ENCODE peak calls at places on chromosomes 6 and 20, in four cellular contexts. T is psoas muscle, J is PC-3, A is body of pancreas. B is an unnamed sample.

GRCh38 chr6:127946388-127946787 is 45.5 kb upstream of the THEMIS start:
- DNase-seq in J (no peak), A (no peak), T (no peak), B (no peak)

GRCh38 chr6:125030969-125031368 is 68.7 kb downstream of the RNF217 start:
- DNase-seq in J (no peak), A (no peak), T (no peak), B (no peak)

GRCh38 chr6:106692112-106692822 is 62.9 kb downstream of the QRSL1 start:
- DNase-seq in T (no peak), J (peak), A (peak), B (no peak)

GRCh38 chr6:163086563-163086895 is 328.0 kb upstream of the QKI start:
- DNase-seq in J (no peak), A (no peak), T (no peak), B (no peak)

GRCh38 chr20:25061821-25062530 is 4.0 kb upstream of the ACSS1 start:
- DNase-seq in J (no peak), T (no peak), A (peak), B (no peak)

GRCh38 chr6:141925001-141925400 is 207.7 kb upstream of the GJE1 start:
- DNase-seq in A (no peak), T (no peak), J (no peak), B (no peak)

GRCh38 chr6:29965873-29966601 is 23.7 kb downstream of the HLA-A start:
- DNase-seq in A (peak), T (peak), J (peak), B (peak)

GRCh38 chr20:62418709-62419487 is 8.4 kb downstream of the RBBP8NL start:
- DNase-seq in J (no peak), A (no peak), T (no peak), B (no peak)

GRCh38 chr20:41169791-41170351 is 32.5 kb downstream of the PLCG1 start:
- DNase-seq in A (peak), T (no peak), J (peak), B (no peak)

GRCh38 chr20:41172296-41173140 is 35.2 kb downstream of the PLCG1 start:
- DNase-seq in A (no peak), T (no peak), J (no peak), B (no peak)

GRCh38 chr20:41170386-41171105 is 33.2 kb downstream of the PLCG1 start:
- DNase-seq in J (no peak), T (no peak), A (peak), B (no peak)

GRCh38 chr20:41173161-41173721 is 35.9 kb downstream of the PLCG1 start:
- DNase-seq in T (peak), J (peak), A (peak), B (peak)

DNA sequence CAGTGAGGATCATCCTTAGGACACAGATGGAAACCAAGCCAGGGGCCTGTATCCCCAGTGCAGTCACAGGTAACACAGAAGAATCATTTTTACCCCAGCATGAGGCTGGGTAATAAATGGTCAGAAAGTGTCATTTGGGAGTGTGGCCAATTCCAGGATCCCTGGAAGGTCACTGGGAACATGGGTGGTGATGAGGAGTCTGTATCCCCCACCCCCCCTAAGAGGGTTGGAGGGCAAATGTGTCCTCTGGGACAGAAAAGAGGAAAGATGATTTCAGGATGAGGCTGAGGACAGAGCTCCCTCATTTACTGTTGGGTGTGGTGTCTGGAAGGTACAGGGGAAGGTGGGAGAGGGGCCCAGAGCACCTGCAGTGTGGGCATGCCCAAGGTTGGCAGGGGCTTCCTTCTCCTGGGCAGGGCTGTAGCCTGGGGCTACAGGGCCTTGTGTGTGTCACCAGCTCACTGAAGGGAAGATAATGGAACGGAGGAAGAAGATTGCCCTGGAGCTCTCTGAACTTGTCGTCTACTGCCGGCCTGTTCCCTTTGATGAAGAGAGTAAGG is 34.5 kb downstream of the PLCG1 start:
- DNase-seq in J (no peak), T (no peak), A (peak), B (no peak)
- H3K27ac ChIP-seq in J (no peak), T (peak), A (peak), B (peak)

DNA sequence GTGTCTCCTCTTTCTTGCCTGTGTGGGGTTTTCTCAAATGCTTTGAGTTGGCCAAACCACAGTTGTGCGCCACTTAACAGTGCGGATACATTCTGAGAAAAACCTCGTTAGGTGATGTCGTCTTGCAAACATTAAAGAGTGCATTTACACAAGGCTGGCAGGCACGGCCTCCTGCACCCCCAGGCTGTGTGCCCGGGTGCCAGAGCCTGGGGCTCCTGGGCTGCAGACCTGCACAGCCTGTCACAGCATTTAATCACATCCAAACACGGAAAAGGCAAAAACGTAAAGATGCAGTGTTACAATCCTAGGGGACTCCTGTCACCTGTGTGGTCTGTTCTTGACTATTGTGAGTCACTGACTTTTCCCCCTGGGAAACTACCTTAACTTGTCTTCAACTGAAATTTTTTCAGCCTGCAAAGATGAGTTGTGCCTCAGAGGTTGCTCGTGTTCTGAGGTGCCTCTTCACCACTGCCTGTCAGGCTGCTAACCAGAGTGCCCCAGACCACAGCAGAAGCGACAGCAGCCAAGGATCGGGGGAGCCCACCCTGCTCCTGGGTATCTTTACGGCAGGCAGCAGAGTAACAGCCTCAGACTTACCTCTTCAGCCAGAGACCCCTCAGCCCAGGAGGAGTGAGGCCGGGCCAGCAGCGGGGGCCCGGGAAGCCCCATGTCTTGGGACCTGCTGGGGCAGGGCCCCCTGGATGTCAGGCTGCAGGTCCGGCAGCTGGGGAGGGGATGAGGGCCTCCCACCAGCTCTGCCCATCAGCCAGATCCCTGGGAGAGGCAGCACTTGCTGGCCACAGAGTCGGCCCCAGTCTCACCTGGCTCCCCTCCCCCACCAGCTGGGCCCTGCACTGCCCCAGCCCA is 683 bp upstream of the C20orf204 start:
- DNase-seq in T (no peak), A (no peak), J (no peak), B (no peak)
- H3K4me3 ChIP-seq in T (no peak), A (no peak), J (no peak), B (no peak)

DNA sequence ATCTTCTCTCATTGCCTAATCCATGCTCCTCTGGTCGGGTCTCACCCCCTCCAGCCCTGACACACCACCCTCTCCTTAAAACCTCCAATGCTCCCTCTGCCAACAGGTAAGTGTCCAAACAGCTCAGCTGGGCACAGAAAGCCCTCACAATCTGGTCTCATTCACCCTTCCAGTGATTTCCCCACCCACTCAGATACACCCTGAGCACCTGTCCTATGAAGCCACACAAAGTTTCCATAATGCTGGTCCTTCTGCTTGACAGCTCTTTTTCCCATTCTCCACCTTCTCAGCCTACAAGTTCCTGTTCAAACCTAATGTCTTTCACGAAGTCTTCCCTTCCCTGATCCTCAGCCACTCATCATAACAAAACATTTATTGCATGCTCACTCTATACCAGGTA is 70.1 kb upstream of the MRPS10 start:
- DNase-seq in J (no peak), A (no peak), T (no peak), B (no peak)
- TF ChIP-seq CTCF in J (no peak), A (no peak), T (no peak), B (no peak)

GRCh38 chr20:38626921-38627659 is 25.5 kb downstream of the ARHGAP40 start:
- DNase-seq in A (no peak), J (no peak), T (no peak), B (no peak)
- H3K27ac ChIP-seq in A (no peak), J (no peak), T (no peak), B (no peak)

DNA sequence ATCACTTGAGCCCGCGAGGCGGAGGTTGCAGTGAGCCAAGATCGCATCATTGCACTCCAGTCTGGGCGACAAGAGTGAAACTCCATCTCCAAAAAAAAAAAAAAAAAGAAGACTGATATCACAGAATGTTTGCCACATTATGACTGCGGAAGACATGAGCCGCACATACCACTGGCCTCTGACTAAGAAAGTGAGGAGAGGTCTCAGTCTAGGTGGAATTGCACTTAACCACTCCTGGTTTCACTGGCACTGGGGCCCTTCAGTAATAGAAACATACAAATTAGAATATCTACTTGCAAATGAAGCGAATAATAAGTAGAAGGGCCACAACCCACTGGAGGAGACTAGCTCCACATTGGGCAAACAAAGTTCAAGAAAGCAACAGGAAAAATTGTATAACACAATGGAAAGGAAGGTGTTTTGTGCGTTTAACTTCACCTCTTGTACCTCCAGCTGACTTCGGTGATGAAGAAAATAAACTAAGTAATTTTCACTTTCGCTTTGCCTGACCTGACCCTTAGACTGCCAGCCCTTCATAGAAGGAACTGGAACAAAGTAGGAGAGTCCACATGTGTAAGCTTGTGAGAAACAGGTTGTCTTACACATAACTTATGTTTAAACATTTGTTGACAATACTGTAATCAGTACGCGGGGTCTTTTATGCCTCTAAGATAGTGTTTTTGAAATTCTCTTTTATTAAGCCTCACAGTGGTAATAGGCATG is 147.5 kb upstream of the TSHZ2 start:
- DNase-seq in J (no peak), A (no peak), T (no peak), B (no peak)
- H3K4me3 ChIP-seq in J (no peak), A (no peak), T (no peak), B (no peak)

GRCh38 chr6:158517581-158517980 is 42.3 kb upstream of the TMEM181 start:
- DNase-seq in J (no peak), A (no peak), T (no peak), B (no peak)

GRCh38 chr6:158519761-158520160 is 40.1 kb upstream of the TMEM181 start:
- DNase-seq in J (no peak), T (no peak), A (no peak), B (no peak)

GRCh38 chr6:158519354-158519753 is 40.5 kb upstream of the TMEM181 start:
- DNase-seq in A (no peak), T (no peak), J (no peak), B (no peak)

GRCh38 chr6:158517038-158517437 is 42.9 kb upstream of the TMEM181 start:
- DNase-seq in T (no peak), J (no peak), A (no peak), B (no peak)

DNA sequence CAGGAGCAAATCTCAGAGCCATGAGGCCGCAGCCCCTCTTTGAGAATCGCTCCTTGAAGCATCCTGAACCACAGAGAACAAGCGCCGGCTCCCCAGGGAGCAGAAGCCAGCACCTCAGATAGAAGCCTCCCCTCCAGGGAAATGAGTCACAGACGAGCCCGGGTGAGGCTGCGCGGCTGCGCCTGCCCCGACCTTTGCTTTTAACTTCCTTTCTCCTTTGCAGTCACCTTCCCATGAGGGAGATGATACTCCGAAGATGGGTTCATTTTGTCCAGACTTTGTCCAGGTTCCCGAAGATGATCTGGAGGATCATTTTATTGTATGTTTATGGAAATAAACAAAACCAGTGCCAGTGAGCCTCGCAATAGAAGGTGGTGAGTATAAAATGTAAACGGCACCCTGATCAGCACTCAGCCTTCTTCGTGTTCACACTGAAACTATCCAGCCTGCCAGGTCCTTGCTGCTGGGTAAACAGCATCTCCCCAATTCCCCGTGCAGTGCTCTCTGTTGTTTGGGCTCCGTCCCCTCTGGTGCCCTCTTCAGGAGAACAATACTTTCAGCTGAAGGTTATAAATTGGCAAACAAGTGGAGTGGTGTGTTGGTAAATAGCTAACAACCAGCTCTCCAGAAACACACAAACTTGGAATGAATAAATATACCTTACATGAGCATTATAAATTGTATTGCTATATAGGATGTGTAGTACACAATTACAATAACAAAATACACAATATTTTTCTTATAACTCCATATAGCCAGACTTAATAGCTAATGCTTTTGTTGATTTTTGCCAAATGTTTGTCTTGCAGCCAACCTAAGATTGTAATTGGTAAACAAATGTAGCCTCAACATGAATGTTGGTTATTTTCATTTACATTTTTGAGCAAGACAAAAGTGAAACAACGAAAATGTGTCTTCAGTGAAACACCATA is 41.4 kb upstream of the TMEM181 start:
- DNase-seq in A (peak), J (peak), T (peak), B (peak)
- TF ChIP-seq CTCF in A (peak), J (peak), T (peak), B (peak)

GRCh38 chr6:145756170-145756662 is 20.9 kb upstream of the EPM2A start:
- DNase-seq in A (peak), T (peak), J (peak), B (peak)
- H3K27ac ChIP-seq in A (no peak), T (no peak), J (no peak), B (no peak)

B was measured in left ventricle myocardium inferior.